ENCODE peak calls at places on chromosomes 12 and 14, in four cellular contexts. Q is K562, S is HepG2, U is GM12878. T is an unnamed sample.

GRCh38 chr12:127280393-127281275 is 986.3 kb upstream of the TMEM132C start:
- DNase-seq in S (peak), Q (peak), U (no peak), T (peak)

GRCh38 chr12:6778212-6778570 is 5.9 kb downstream of the LAG3 start:
- DNase-seq in Q (peak), S (no peak), U (no peak), T (no peak)

GRCh38 chr14:97221572-97221971 is 424.4 kb downstream of the VRK1 start:
- DNase-seq in Q (no peak), S (no peak), U (no peak), T (no peak)

GRCh38 chr12:132179431-132180362 is 35.4 kb downstream of the NOC4L start:
- DNase-seq in U (no peak), Q (no peak), S (no peak), T (no peak)

GRCh38 chr12:82519508-82519907 is 161.2 kb downstream of the METTL25 start:
- DNase-seq in S (no peak), U (no peak), Q (no peak), T (no peak)

GRCh38 chr12:54933381-54933780 is 51.2 kb downstream of the TESPA1 start:
- DNase-seq in S (no peak), Q (peak), U (peak), T (no peak)

GRCh38 chr12:51522696-51523095 is 68.3 kb upstream of the SCN8A start:
- DNase-seq in Q (peak), S (no peak), U (no peak), T (peak)

GRCh38 chr12:91413591-91413990 is 231.0 kb upstream of the DCN start:
- DNase-seq in Q (no peak), S (no peak), U (no peak), T (peak)

GRCh38 chr14:94029671-94030203 is 3.6 kb downstream of the OTUB2 start:
- DNase-seq in S (no peak), U (no peak), Q (no peak), T (no peak)

GRCh38 chr12:76460807-76461206 is 98.8 kb downstream of the OSBPL8 start:
- DNase-seq in U (no peak), S (no peak), Q (no peak), T (no peak)

GRCh38 chr12:98371419-98371818 is 144.0 kb upstream of the TMPO start:
- DNase-seq in Q (peak), U (no peak), S (no peak), T (no peak)

GRCh38 chr12:120534703-120535655 is 823 bp downstream of the RNF10 start:
- DNase-seq in U (no peak), S (no peak), Q (peak), T (peak)

GRCh38 chr12:132286912-132287311 is 42.5 kb downstream of the GALNT9 start:
- DNase-seq in S (peak), Q (no peak), U (no peak), T (no peak)

GRCh38 chr14:50064993-50065392 is 51.4 kb downstream of the VCPKMT start:
- DNase-seq in U (peak), S (no peak), Q (no peak), T (no peak)

GRCh38 chr12:31618228-31619025 is 27.5 kb upstream of the DENND5B start:
- DNase-seq in S (no peak), U (no peak), Q (peak), T (no peak)

GRCh38 chr12:61018571-61018970 is 1241.6 kb upstream of the USP15 start:
- DNase-seq in Q (no peak), U (no peak), S (no peak), T (no peak)
- TF ChIP-seq RFX5 in Q (no peak), U (no peak), S (no peak), T (no peak)

DNA sequence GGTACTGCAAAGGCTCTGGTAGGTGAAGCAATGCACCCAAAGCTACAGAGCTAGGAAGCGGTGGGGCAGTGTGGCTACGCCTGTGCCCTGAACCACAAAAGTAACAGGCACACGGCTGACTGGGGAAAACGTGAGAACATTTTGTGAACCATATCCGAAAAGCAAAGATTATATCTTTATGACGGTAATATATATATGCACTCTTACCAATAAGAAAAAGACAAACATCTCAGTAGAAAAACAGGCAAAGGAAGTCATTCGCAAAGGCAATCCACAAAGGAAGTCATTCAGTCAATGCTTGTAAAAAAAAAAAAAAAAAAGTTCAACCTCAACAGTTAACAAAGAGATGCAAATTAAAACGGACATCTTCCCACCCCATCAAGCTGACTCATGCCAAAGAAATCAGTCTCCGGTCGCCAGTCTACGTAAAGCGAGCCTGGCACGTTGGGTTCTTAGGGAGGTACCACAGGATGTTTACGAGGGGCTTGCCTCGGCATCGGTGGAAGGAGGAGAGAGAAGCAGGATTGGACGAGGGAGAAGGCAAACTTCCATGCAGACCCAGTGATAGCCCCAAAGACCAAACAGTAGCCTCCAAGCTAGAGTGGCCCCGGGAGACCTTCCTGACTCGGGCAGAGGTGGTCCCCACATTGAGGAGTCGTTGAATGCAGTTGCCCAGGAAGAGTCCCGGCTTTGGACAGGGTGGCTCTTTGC is 39.4 kb upstream of the PPP2R5C start:
- DNase-seq in Q (no peak), U (no peak), S (peak), T (no peak)
- TF ChIP-seq FOXM1 in Q (no peak), U (no peak), S (no peak), T (no peak)

GRCh38 chr12:77893918-77894317 is 63.2 kb downstream of the NAV3 start:
- DNase-seq in U (no peak), S (peak), Q (no peak), T (no peak)
- TF ChIP-seq RFX5 in U (no peak), S (no peak), Q (no peak), T (no peak)

GRCh38 chr12:43544703-43545102 is 7.3 kb downstream of the ADAMTS20 start:
- DNase-seq in Q (no peak), U (no peak), S (no peak), T (no peak)

DNA sequence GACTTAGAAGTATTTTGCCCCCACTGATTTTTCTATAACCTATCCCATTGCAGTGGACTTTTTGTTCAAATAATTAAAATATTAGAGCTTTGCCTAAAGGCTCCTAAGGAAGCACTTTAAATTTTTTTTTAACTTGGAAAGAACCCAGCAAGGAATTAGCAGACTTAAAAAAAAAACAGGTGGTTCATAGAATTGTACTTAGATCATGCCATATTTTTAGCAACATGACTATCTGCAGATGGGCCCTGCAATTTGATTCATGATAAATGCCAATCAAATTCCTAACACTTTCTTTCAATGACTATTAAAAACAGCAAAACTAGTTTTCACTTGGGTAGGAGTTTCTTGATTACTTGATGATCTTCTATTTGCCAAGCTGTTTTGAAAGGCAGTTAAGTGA is 11.5 kb downstream of the ADAMTS20 start:
- DNase-seq in S (no peak), Q (no peak), U (no peak), T (no peak)
- TF ChIP-seq FOXM1 in S (no peak), Q (no peak), U (no peak), T (no peak)

GRCh38 chr14:77641534-77642341 is 25.3 kb upstream of the SPTLC2 start:
- DNase-seq in Q (no peak), S (no peak), U (peak), T (no peak)
- TF ChIP-seq RFX5 in Q (no peak), S (no peak), U (no peak), T (no peak)

DNA sequence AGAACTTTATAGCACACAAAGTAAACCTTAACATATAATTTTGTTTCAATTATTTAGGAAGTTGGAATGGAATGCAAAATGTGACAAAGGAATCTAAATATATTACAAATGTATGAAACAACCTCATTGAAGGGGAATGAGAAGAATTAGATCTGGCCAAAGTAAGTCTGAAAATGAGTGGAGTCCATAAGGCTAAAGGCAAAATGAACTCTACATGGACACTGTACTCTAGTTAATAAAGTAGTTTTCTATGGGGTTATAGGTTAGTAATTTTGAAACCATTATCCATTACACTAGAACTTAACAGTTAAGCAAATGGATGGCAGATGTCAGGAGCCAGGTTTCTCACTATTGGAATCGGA is 222.1 kb downstream of the NUAK1 start:
- DNase-seq in U (no peak), S (no peak), Q (no peak), T (no peak)
- TF ChIP-seq FOXM1 in U (no peak), S (no peak), Q (no peak), T (no peak)

GRCh38 chr14:80930836-80931389 is 10.6 kb downstream of the CEP128 start:
- DNase-seq in Q (no peak), S (no peak), U (peak), T (no peak)
- TF ChIP-seq RFX5 in Q (no peak), S (no peak), U (no peak), T (no peak)

GRCh38 chr14:30998100-30998706 is 27.2 kb upstream of the AP4S1 start:
- DNase-seq in Q (no peak), U (no peak), S (no peak), T (no peak)
- TF ChIP-seq FOXM1 in Q (no peak), U (no peak), S (no peak), T (no peak)

GRCh38 chr12:1966561-1967211 is 37.6 kb downstream of the DCP1B start:
- DNase-seq in U (no peak), S (no peak), Q (no peak), T (no peak)
- TF ChIP-seq RFX5 in U (no peak), S (no peak), Q (no peak), T (no peak)

GRCh38 chr12:1575287-1575798 is 19.0 kb downstream of the FBXL14 start:
- DNase-seq in S (no peak), U (no peak), Q (no peak), T (peak)

GRCh38 chr12:1574863-1575254 is 19.5 kb downstream of the FBXL14 start:
- DNase-seq in S (no peak), U (no peak), Q (no peak), T (no peak)

GRCh38 chr12:1575799-1576401 is 18.5 kb downstream of the FBXL14 start:
- DNase-seq in U (no peak), S (no peak), Q (no peak), T (peak)

GRCh38 chr12:1573960-1574862 is 20.2 kb downstream of the FBXL14 start:
- DNase-seq in U (no peak), Q (no peak), S (no peak), T (peak)

DNA sequence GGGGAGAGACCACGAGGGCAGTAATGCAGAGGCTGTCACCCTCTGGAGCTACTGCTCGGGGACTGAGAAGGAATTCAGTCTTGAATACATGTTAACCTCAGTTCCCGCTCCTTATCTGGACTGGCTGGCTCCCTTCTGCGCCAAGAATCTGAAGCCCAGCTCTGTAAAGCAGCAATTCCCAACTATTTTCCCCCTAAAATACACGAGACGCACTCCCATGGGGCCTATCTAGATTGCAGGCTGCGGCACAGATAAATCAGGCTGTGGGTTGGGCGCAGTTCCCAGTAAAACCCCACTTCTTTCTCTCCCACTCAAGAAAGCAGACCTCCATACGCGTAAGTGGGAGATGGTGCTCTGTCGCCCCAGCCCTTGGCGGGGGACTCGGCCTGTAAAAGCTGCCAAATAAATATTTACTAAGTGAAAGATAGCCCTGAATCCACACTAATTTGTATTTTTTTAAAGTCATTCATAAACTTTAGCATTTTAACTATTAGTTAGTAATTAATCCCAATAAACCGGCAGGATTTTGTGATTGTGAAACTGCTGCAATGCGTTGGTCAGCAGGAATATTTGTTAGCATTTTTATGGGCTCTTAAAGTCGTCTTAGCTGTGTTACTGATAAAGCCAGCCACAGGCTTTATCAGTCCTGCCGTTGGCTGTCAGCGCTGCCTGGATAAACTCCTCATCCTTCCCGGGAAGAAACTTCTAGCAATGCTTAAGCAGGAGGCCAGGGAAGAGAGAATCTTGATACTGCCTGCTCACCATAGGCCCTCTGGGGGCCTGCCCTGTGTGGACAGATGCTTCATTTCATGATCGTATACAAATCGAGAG is 17.8 kb downstream of the FBXL14 start:
- DNase-seq in S (no peak), Q (peak), U (no peak), T (peak)
- TF ChIP-seq FOXM1 in S (no peak), Q (no peak), U (no peak), T (no peak)

T was measured in SK-N-SH.